ENCODE peak calls at places on chromosomes 2 and 18, in six cellular contexts. F, J, T, H, E and W are unnamed samples.

GRCh38 chr2:230861564-230862255 is 3.0 kb upstream of the ITM2C start:
- DNase-seq in F (no peak), J (peak), T (no peak), H (no peak), E (no peak), W (no peak)

GRCh38 chr18:23703057-23703986 is 14.1 kb downstream of the LAMA3 start:
- DNase-seq in F (no peak), J (no peak), T (no peak), H (peak), E (no peak), W (no peak)

GRCh38 chr2:25115902-25116301 is 52.5 kb downstream of the POMC start:
- DNase-seq in F (no peak), J (no peak), T (no peak), H (no peak), E (no peak), W (no peak)

GRCh38 chr2:20465716-20466391 is 19.0 kb downstream of the RHOB start:
- DNase-seq in F (no peak), J (no peak), T (no peak), H (no peak), E (no peak), W (no peak)

GRCh38 chr2:207311316-207312005 is 145.7 kb upstream of the KLF7 start:
- DNase-seq in F (no peak), J (no peak), T (no peak), H (peak), E (peak), W (peak)

GRCh38 chr2:9244985-9245544 is 38.5 kb downstream of the ASAP2 start:
- DNase-seq in F (no peak), J (no peak), T (no peak), H (no peak), E (no peak), W (no peak)

GRCh38 chr18:35073186-35074105 is 32.2 kb downstream of the MAPRE2 start:
- DNase-seq in F (no peak), J (no peak), T (no peak), H (no peak), E (no peak), W (no peak)

GRCh38 chr2:203451686-203452085 is 83.4 kb downstream of the RAPH1 start:
- DNase-seq in F (no peak), J (no peak), T (no peak), H (no peak), E (no peak), W (no peak)

GRCh38 chr2:208542465-208543041 is 136.0 kb downstream of the PTH2R start:
- DNase-seq in F (no peak), J (no peak), T (no peak), H (no peak), E (no peak), W (no peak)

GRCh38 chr2:47016172-47016913 is 100.7 kb upstream of the MCFD2 start:
- DNase-seq in F (no peak), J (no peak), T (no peak), H (no peak), E (peak), W (no peak)